ENCODE peak calls at places on chromosomes 16 and 17, in ten cellular contexts. W, E, V, R, B, I, D, J, G and T are unnamed samples.

GRCh38 chr17:31525801-31526549 is 134.5 kb downstream of the RAB11FIP4 start:
- DNase-seq in W (no peak), E (peak; percentile 37), V (no peak), R (no peak), B (no peak), I (no peak), D (no peak), J (peak; percentile 41), G (no peak), T (no peak)

GRCh38 chr16:67277999-67278772 is 1.1 kb upstream of the PLEKHG4 start:
- DNase-seq in W (no peak), E (peak; percentile 75), V (peak; percentile 7), R (no peak), B (no peak), I (no peak), D (no peak), J (peak; percentile 87), G (peak; percentile 76), T (no peak)

GRCh38 chr16:25893332-25893731 is 201.6 kb downstream of the HS3ST4 start:
- DNase-seq in W (no peak), E (no peak), V (no peak), R (no peak), B (no peak), I (no peak), D (no peak), J (no peak), G (no peak), T (no peak)

GRCh38 chr16:52562770-52563169 is 15.8 kb upstream of the TOX3 start:
- DNase-seq in W (no peak), E (no peak), V (no peak), R (no peak), B (no peak), I (no peak), D (no peak), J (no peak), G (no peak), T (no peak)

GRCh38 chr17:75456417-75457046 is at the start of gene TMEM94:
- DNase-seq in W (peak; percentile 86), E (peak; percentile 99), V (peak; percentile 83), R (peak; percentile 100), B (peak; percentile 88), I (peak; percentile 87), D (peak; percentile 90), J (peak; percentile 98), G (peak; percentile 99), T (peak; percentile 76)

GRCh38 chr16:78503501-78504110 is 404.2 kb downstream of the WWOX start:
- DNase-seq in W (peak; percentile 6), E (peak; percentile 46), V (peak; percentile 15), R (peak; percentile 58), B (no peak), I (peak; percentile 9), D (peak; percentile 52), J (peak; percentile 0), G (peak; percentile 64), T (no peak)

GRCh38 chr16:72025404-72026114 is 17.0 kb downstream of the DHODH start:
- DNase-seq in W (no peak), E (no peak), V (no peak), R (no peak), B (no peak), I (no peak), D (no peak), J (no peak), G (no peak), T (no peak)

GRCh38 chr16:22933173-22933572 is 119.2 kb downstream of the HS3ST2 start:
- DNase-seq in W (no peak), E (no peak), V (no peak), R (no peak), B (no peak), I (no peak), D (no peak), J (no peak), G (no peak), T (no peak)

GRCh38 chr17:2179615-2180295 is 123.8 kb downstream of the SMG6 start:
- DNase-seq in W (no peak), E (peak; percentile 81), V (no peak), R (no peak), B (no peak), I (no peak), D (no peak), J (peak; percentile 88), G (peak; percentile 98), T (no peak)

GRCh38 chr16:67406628-67407027 is 9.6 kb downstream of the ZDHHC1 start:
- DNase-seq in W (no peak), E (peak; percentile 94), V (no peak), R (no peak), B (no peak), I (no peak), D (no peak), J (peak; percentile 85), G (peak; percentile 80), T (no peak)

GRCh38 chr16:50099957-50100648 is 34.3 kb downstream of the HEATR3 start:
- DNase-seq in W (no peak), E (no peak), V (no peak), R (no peak), B (no peak), I (no peak), D (no peak), J (no peak), G (no peak), T (no peak)

GRCh38 chr16:85370881-85371651 is 242.1 kb upstream of the GSE1 start:
- DNase-seq in W (no peak), E (peak; percentile 83), V (no peak), R (no peak), B (no peak), I (no peak), D (no peak), J (no peak), G (no peak), T (no peak)

GRCh38 chr17:45432405-45433113 is at the start of gene ARHGAP27:
- DNase-seq in W (no peak), E (no peak), V (no peak), R (no peak), B (no peak), I (no peak), D (peak; percentile 22), J (peak; percentile 46), G (peak; percentile 27), T (no peak)

GRCh38 chr16:57304169-57305061 is 19.9 kb upstream of the PLLP start:
- DNase-seq in W (no peak), E (peak; percentile 21), V (no peak), R (no peak), B (no peak), I (no peak), D (no peak), J (peak; percentile 75), G (peak; percentile 90), T (no peak)

GRCh38 chr16:53094013-53094630 is 39.3 kb downstream of the CHD9 start:
- DNase-seq in W (no peak), E (no peak), V (no peak), R (no peak), B (no peak), I (no peak), D (peak; percentile 19), J (no peak), G (no peak), T (no peak)

GRCh38 chr16:6096931-6097665 is 999.5 kb upstream of the EEF2KMT start:
- DNase-seq in W (no peak), E (no peak), V (no peak), R (no peak), B (no peak), I (no peak), D (no peak), J (no peak), G (no peak), T (no peak)

GRCh38 chr16:66880288-66881013 is at the start of gene PDP2:
- DNase-seq in W (peak; percentile 86), E (peak; percentile 99), V (peak; percentile 86), R (peak; percentile 89), B (peak; percentile 77), I (peak; percentile 87), D (peak; percentile 91), J (peak; percentile 96), G (peak; percentile 95), T (peak; percentile 75)